ENCODE peak calls at places on chromosomes 5 and 9, in nine cellular contexts. I is substantia nigra; Z is cardiac fibroblast; Q is GM04504; E is stimulated activated CD4-positive, alpha-beta T cell treated with anti-CD3 and anti-CD28 coated beads, Interleukin-4, amount 100 ng/mL, for 48 hours; A is H7; B is activated CD4-positive, alpha-beta T cell treated with anti-CD3 and anti-CD28 coated beads for 48 hours; M is BJ; W is IMR-90. D is an unnamed sample.

GRCh38 chr5:132209901-132210545 is 17.6 kb downstream of the P4HA2 start:
- DNase-seq in I (no peak), W (no peak), Q (no peak), B (no peak), M (no peak), A (no peak), Z (no peak), E (no peak), D (no peak)

GRCh38 chr5:36494756-36495637 is 111.4 kb upstream of the SLC1A3 start:
- DNase-seq in Z (peak), A (no peak), M (no peak), W (peak), B (no peak), E (no peak), I (peak), Q (peak), D (peak)

GRCh38 chr5:151078490-151079262 is 2.2 kb downstream of the TNIP1 start:
- DNase-seq in E (peak), Z (no peak), A (no peak), M (no peak), I (no peak), W (no peak), Q (no peak), B (peak), D (no peak)

GRCh38 chr9:35033101-35033500 is 39.3 kb downstream of the VCP start:
- DNase-seq in Z (no peak), M (no peak), A (no peak), W (no peak), Q (no peak), E (no peak), B (no peak), I (no peak), D (no peak)

GRCh38 chr5:133727636-133728035 is 115.3 kb upstream of the FSTL4 start:
- DNase-seq in A (no peak), B (no peak), Z (no peak), Q (no peak), W (no peak), I (no peak), E (no peak), M (no peak), D (peak)

GRCh38 chr5:15550502-15551115 is 50.6 kb downstream of the FBXL7 start:
- DNase-seq in A (no peak), M (no peak), Z (peak), W (peak), Q (no peak), E (no peak), I (no peak), B (no peak), D (no peak)

GRCh38 chr5:66306105-66306843 is 162.2 kb downstream of the SREK1 start:
- DNase-seq in A (peak), M (peak), Q (peak), Z (peak), B (peak), W (peak), I (peak), E (no peak), D (peak)

GRCh38 chr9:110033869-110034268 is 174.1 kb downstream of the C9orf152 start:
- DNase-seq in Q (no peak), A (no peak), I (no peak), Z (peak), B (no peak), M (no peak), W (no peak), E (no peak), D (peak)

GRCh38 chr9:127095416-127095815 is 27.0 kb downstream of the ANGPTL2 start:
- DNase-seq in I (no peak), E (no peak), B (no peak), M (no peak), W (no peak), Z (no peak), Q (no peak), A (no peak), D (no peak)

GRCh38 chr5:173765661-173766060 is 122.5 kb upstream of the CPEB4 start:
- DNase-seq in Z (no peak), M (no peak), W (no peak), Q (no peak), I (no peak), E (no peak), A (no peak), B (no peak), D (no peak)

GRCh38 chr5:139446956-139447779 is 7.8 kb upstream of the DNAJC18 start:
- DNase-seq in I (no peak), B (peak), Q (peak), W (peak), A (no peak), Z (peak), E (no peak), M (no peak), D (peak)

GRCh38 chr5:142545653-142546322 is 140.1 kb downstream of the FGF1 start:
- DNase-seq in E (no peak), M (no peak), B (no peak), Z (peak), A (no peak), I (no peak), Q (no peak), W (peak), D (peak)

GRCh38 chr5:99138911-99139310 is 210.1 kb upstream of the CHD1 start:
- DNase-seq in A (no peak), B (no peak), Z (no peak), Q (no peak), I (no peak), W (no peak), E (no peak), M (no peak), D (no peak)

GRCh38 chr5:175814676-175815075 is 56.7 kb upstream of the CPLX2 start:
- DNase-seq in A (no peak), Q (peak), W (peak), M (peak), E (no peak), Z (peak), I (peak), B (no peak), D (peak)

GRCh38 chr5:97528941-97529340 is 345.9 kb upstream of the RIOK2 start:
- DNase-seq in B (no peak), E (no peak), I (no peak), Z (peak), M (peak), W (peak), Q (no peak), A (no peak), D (peak)

GRCh38 chr9:27117489-27118135 is 8.6 kb downstream of the TEK start:
- DNase-seq in B (no peak), Z (peak), I (no peak), E (no peak), W (no peak), M (no peak), Q (no peak), A (no peak), D (peak)

GRCh38 chr5:157447246-157447645 is 12.8 kb upstream of the NIPAL4 start:
- DNase-seq in M (no peak), Q (no peak), B (no peak), E (no peak), I (peak), W (no peak), Z (no peak), A (peak), D (no peak)

GRCh38 chr5:172444110-172444510 is 10.2 kb downstream of the SH3PXD2B start:
- DNase-seq in M (no peak), A (no peak), Z (peak), E (no peak), B (no peak), Q (no peak), I (no peak), W (peak), D (peak)

GRCh38 chr9:103183569-103184191 is 188.5 kb downstream of the CYLC2 start:
- DNase-seq in W (no peak), E (no peak), Z (peak), A (no peak), I (no peak), B (no peak), M (no peak), Q (no peak), D (no peak)

GRCh38 chr5:89028579-89029272 is 145.7 kb upstream of the MEF2C start:
- DNase-seq in I (no peak), E (no peak), W (peak), Q (peak), B (no peak), M (no peak), Z (peak), A (no peak), D (peak)

GRCh38 chr5:138024117-138024516 is 8.8 kb downstream of the FAM13B start:
- DNase-seq in Z (no peak), B (no peak), Q (no peak), M (no peak), E (no peak), I (no peak), A (no peak), W (peak), D (peak)